ENCODE peak calls at places on chromosomes 6 and 20, in six cellular contexts. W is HepG2, G is H1, A is GM12892, C is SK-N-SH, J is K562. Y is an unnamed sample.

GRCh38 chr6:27726620-27727023 is 185.6 kb downstream of the OR2B2 start:
- DNase-seq in J (peak), C (no peak), A (no peak), G (peak), W (peak), Y (no peak)

GRCh38 chr6:74715362-74716068 is 490.3 kb downstream of the COL12A1 start:
- DNase-seq in W (no peak), G (no peak), C (no peak), A (no peak), J (no peak), Y (no peak)

GRCh38 chr6:1285589-1286340 is 26.1 kb upstream of the FOXQ1 start:
- DNase-seq in A (no peak), W (no peak), J (no peak), G (no peak), C (no peak), Y (no peak)

GRCh38 chr6:90284745-90285481 is 11.7 kb downstream of the BACH2 start:
- DNase-seq in W (no peak), G (no peak), C (no peak), J (peak), A (no peak), Y (no peak)

GRCh38 chr6:107540465-107540857 is 50.5 kb downstream of the SOBP start:
- DNase-seq in W (peak), A (no peak), G (no peak), C (no peak), J (no peak), Y (no peak)

GRCh38 chr20:44176833-44177533 is 10.0 kb downstream of the JPH2 start:
- DNase-seq in J (no peak), A (no peak), W (no peak), G (no peak), C (no peak), Y (no peak)

GRCh38 chr20:46361811-46362210 is 44.6 kb downstream of the ELMO2 start:
- DNase-seq in G (no peak), J (no peak), A (no peak), C (no peak), W (no peak), Y (no peak)

GRCh38 chr6:128882991-128883571 is at the start of gene LAMA2:
- DNase-seq in C (peak), A (no peak), J (no peak), W (peak), G (peak), Y (no peak)

GRCh38 chr6:140230282-140230681 is 855.8 kb upstream of the CITED2 start:
- DNase-seq in G (no peak), A (no peak), J (no peak), C (no peak), W (no peak), Y (no peak)

GRCh38 chr6:43436577-43437282 is 9.4 kb downstream of the ABCC10 start:
- DNase-seq in W (peak), A (no peak), C (no peak), J (peak), G (no peak), Y (no peak)

GRCh38 chr6:135880066-135880972 is 28.8 kb downstream of the PDE7B start:
- DNase-seq in W (no peak), G (no peak), J (no peak), A (peak), C (no peak), Y (peak)

GRCh38 chr6:119612871-119613515 is 263.4 kb upstream of the MAN1A1 start:
- DNase-seq in J (no peak), W (no peak), A (no peak), G (no peak), C (no peak), Y (no peak)

GRCh38 chr6:169425628-169426370 is 172.2 kb upstream of the THBS2 start:
- DNase-seq in G (no peak), J (no peak), W (no peak), C (peak), A (no peak), Y (no peak)

GRCh38 chr6:20688710-20689500 is 154.6 kb downstream of the CDKAL1 start:
- DNase-seq in W (no peak), G (no peak), J (peak), A (no peak), C (no peak), Y (peak)

GRCh38 chr6:148272084-148272483 is 70.6 kb upstream of the SASH1 start:
- DNase-seq in C (no peak), A (no peak), W (no peak), G (no peak), J (no peak), Y (no peak)

GRCh38 chr6:107823047-107823557 is 1.0 kb downstream of the SCML4 start:
- DNase-seq in J (peak), A (no peak), C (no peak), W (no peak), G (no peak), Y (no peak)

GRCh38 chr6:138987299-138987642 is 782 bp downstream of the REPS1 start:
- DNase-seq in A (peak), G (no peak), W (no peak), C (no peak), J (no peak), Y (no peak)

GRCh38 chr6:148983986-148984385 is 237.2 kb downstream of the UST start:
- DNase-seq in J (no peak), C (no peak), A (no peak), W (no peak), G (no peak), Y (no peak)

GRCh38 chr6:137001287-137001976 is 43.3 kb downstream of the IL20RA start:
- DNase-seq in W (peak), A (no peak), J (no peak), C (no peak), G (no peak), Y (no peak)

GRCh38 chr6:131061041-131061770 is 1.8 kb downstream of the EPB41L2 start:
- DNase-seq in W (peak), J (peak), A (no peak), G (no peak), C (no peak), Y (no peak)

GRCh38 chr6:43338243-43338642 is 29.6 kb upstream of the CRIP3 start:
- DNase-seq in C (no peak), J (no peak), W (no peak), A (no peak), G (no peak), Y (no peak)

GRCh38 chr20:58700121-58700780 is 7.7 kb downstream of the NPEPL1 start:
- DNase-seq in A (no peak), J (no peak), G (no peak), W (no peak), C (no peak), Y (no peak)

GRCh38 chr6:163146036-163146435 is 268.5 kb upstream of the QKI start:
- DNase-seq in W (no peak), J (no peak), G (no peak), A (no peak), C (no peak), Y (no peak)

GRCh38 chr6:21587925-21588811 is 5.4 kb upstream of the SOX4 start:
- DNase-seq in C (peak), J (no peak), G (no peak), A (peak), W (peak), Y (peak)

GRCh38 chr6:163745566-163746400 is 331.3 kb downstream of the QKI start:
- DNase-seq in G (peak), W (peak), C (no peak), J (peak), A (no peak), Y (no peak)

GRCh38 chr6:39041072-39041471 is 7.5 kb upstream of the GLP1R start:
- DNase-seq in C (no peak), J (no peak), A (no peak), W (no peak), G (no peak), Y (no peak)

GRCh38 chr20:48639899-48640298 is 187.9 kb downstream of the PREX1 start:
- DNase-seq in G (no peak), A (no peak), W (no peak), J (no peak), C (no peak), Y (no peak)

GRCh38 chr20:44461142-44461802 is 14.4 kb upstream of the TTPAL start:
- DNase-seq in G (no peak), W (peak), A (no peak), C (no peak), J (no peak), Y (no peak)

GRCh38 chr20:62908971-62909791 is 17.1 kb downstream of the DIDO1 start:
- DNase-seq in A (no peak), J (no peak), C (no peak), G (no peak), W (no peak), Y (no peak)

GRCh38 chr20:17556842-17557674 is 12.8 kb upstream of the DSTN start:
- DNase-seq in G (no peak), W (no peak), C (peak), A (no peak), J (peak), Y (no peak)

GRCh38 chr20:50017576-50018248 is 34.9 kb downstream of the SNAI1 start:
- DNase-seq in G (no peak), J (no peak), A (no peak), W (no peak), C (no peak), Y (no peak)

GRCh38 chr6:151285121-151285520 is 45.4 kb downstream of the AKAP12 start:
- DNase-seq in C (no peak), G (no peak), J (no peak), A (no peak), W (no peak), Y (no peak)

GRCh38 chr6:55704421-55704820 is 125.4 kb upstream of the HMGCLL1 start:
- DNase-seq in W (no peak), C (no peak), G (no peak), J (no peak), A (no peak), Y (no peak)

GRCh38 chr20:4560667-4561066 is 161.0 kb upstream of the PRND start:
- DNase-seq in W (no peak), A (no peak), J (no peak), G (no peak), C (no peak), Y (no peak)

GRCh38 chr6:33123181-33123580 is 47.4 kb downstream of the HLA-DPB1 start:
- DNase-seq in J (no peak), A (no peak), W (no peak), G (no peak), C (no peak), Y (no peak)

GRCh38 chr6:81634155-81634880 is 118.2 kb downstream of the TENT5A start:
- DNase-seq in W (no peak), C (no peak), A (no peak), J (no peak), G (no peak), Y (no peak)

GRCh38 chr6:161272600-161273355 is 1.1 kb downstream of the AGPAT4 start:
- DNase-seq in W (no peak), J (peak), C (peak), A (no peak), G (no peak), Y (no peak)

GRCh38 chr20:24164360-24164759 is 175.8 kb upstream of the GGTLC1 start:
- DNase-seq in G (no peak), A (no peak), J (peak), C (peak), W (peak), Y (no peak)
- TF ChIP-seq TAF1 in G (no peak), A (no peak), J (no peak), C (no peak), W (no peak), Y (no peak)

DNA sequence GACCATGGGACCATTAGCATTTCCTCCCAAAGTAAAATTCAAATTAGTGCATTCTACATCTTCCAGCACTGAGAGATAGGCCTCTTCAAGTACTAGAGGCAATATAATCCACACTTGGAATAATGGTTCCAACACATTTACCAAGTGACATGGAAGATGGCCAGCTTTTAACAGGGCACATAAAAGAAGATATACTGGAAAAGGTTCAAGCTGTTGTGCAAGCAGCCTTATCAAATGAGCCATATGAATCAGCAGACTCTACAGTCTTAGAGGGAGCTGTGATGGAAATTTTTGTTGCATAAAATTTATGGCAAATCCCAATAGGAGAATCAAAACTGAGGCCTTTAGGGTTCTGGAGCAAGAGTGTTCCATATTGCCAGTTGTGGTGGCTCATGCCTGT is 526.6 kb upstream of the IRAK1BP1 start:
- DNase-seq in G (no peak), C (no peak), J (no peak), A (no peak), W (no peak), Y (no peak)
- TF ChIP-seq POLR2AphosphoS5 in G (no peak), C (no peak), J (no peak), A (no peak), W (no peak), Y (no peak)

DNA sequence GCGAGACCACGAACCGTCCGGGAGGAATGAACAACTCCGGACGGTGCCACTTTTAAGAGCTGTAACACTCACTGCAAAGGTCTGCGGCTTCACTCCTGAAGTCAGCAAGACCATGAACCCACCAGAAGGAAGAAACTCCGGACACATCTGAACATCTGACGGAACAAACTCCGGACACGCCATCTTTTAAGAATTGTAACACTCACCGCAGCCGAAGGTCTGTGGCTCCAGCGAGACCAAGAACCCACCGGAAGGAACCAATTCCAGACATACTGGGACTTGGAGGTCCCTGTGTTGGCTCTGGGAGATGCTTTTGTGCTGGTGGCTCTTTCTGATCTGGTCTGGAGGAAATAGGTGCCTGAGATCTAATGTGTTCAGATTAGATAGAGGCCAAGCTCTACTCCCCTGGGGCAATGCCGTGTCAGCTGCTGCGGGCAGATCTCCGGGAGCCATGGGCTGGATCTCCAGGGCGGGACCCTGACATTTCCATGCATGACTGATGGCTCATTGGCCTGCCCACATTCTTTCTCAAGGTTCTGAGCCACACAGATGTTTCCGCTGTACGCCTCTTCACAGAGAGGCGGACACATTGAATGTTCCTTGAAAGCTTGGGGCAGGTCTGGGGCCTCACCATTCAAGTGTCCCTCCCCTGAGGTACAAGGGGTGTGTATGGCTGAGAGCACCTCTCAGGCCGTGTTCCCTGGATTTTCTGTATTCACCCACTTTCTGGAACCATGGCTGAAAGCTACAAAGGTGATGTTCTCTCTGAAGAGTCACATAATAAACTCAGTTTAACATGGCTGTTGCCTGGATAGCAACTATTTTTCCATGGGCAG is 29.3 kb downstream of the GMPR start:
- DNase-seq in C (no peak), A (no peak), W (no peak), G (no peak), J (peak), Y (peak)
- TF ChIP-seq TAF1 in C (no peak), A (no peak), W (no peak), G (no peak), J (peak), Y (no peak)

GRCh38 chr20:22711981-22712755 is 127.8 kb upstream of the FOXA2 start:
- DNase-seq in J (no peak), A (no peak), G (no peak), W (no peak), C (no peak), Y (no peak)

GRCh38 chr20:22717466-22717865 is 133.1 kb upstream of the FOXA2 start:
- DNase-seq in W (no peak), C (no peak), G (no peak), A (no peak), J (peak), Y (no peak)

GRCh38 chr20:22719250-22719649 is 134.9 kb upstream of the FOXA2 start:
- DNase-seq in C (no peak), W (no peak), J (no peak), G (no peak), A (no peak), Y (no peak)

GRCh38 chr20:22720206-22720605 is 135.8 kb upstream of the FOXA2 start:
- DNase-seq in J (no peak), W (no peak), G (no peak), C (no peak), A (no peak), Y (no peak)

DNA sequence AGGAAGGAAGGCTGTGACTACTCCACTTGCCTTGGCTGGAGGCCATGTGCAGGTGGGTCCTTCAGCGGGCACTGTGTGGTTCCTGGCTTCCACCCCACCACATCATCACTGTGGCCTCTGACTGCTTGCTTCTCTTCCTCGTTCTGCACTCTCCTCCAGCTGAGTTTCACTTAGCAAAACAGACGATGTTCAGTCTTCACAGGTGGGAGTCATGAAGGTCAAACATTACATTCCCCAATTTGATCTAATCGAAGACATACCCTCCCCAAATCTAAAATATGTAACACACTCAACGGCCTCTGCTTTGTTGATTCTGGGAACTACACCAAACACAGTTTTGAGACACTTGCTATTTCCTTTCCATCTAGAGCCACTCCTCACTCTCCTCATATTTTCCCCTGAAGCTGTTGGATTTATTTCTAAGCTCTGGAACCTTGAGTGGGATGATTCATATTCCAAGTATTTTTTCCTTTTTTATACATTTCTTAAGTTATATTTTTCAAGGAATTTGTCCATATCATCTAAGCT is 132.5 kb upstream of the FOXA2 start:
- DNase-seq in A (no peak), C (no peak), G (no peak), W (no peak), J (no peak), Y (no peak)
- TF ChIP-seq POLR2AphosphoS5 in A (no peak), C (no peak), G (no peak), W (no peak), J (no peak), Y (no peak)

GRCh38 chr20:19212524-19213502 is at the start of gene SLC24A3:
- DNase-seq in C (peak), G (no peak), A (peak), W (peak), J (no peak), Y (peak)
- TF ChIP-seq TAF1 in C (no peak), G (peak), A (no peak), W (no peak), J (no peak), Y (no peak)

GRCh38 chr6:52491203-52492069 is 71.3 kb downstream of the EFHC1 start:
- DNase-seq in G (no peak), A (no peak), W (no peak), C (no peak), J (no peak), Y (no peak)
- TF ChIP-seq POLR2AphosphoS5 in G (no peak), A (peak), W (no peak), C (no peak), J (no peak), Y (no peak)